ENCODE peak calls at places on chromosomes 3 and 15, in seven cellular contexts. W is A172, R is tibial nerve, M is neuronal stem cell, Z is hypothalamus, Q is ecto neural progenitor cell, T is fibroblast of lung. E is an unnamed sample.

GRCh38 chr15:25670025-25670554 is 193.0 kb downstream of the ATP10A start:
- DNase-seq in W (no peak), R (no peak), M (peak), Z (peak), Q (peak), T (peak), E (peak)

GRCh38 chr3:108511490-108511889 is 1.1 kb upstream of the MYH15 start:
- DNase-seq in W (no peak), R (no peak), M (no peak), Z (no peak), Q (no peak), T (no peak), E (no peak)

GRCh38 chr15:73284073-73284472 is 84.7 kb downstream of the HCN4 start:
- DNase-seq in W (peak), R (no peak), M (no peak), Z (no peak), Q (no peak), T (peak), E (no peak)

GRCh38 chr3:188594137-188594536 is 440.2 kb downstream of the LPP start:
- DNase-seq in W (peak), R (no peak), M (no peak), Z (no peak), Q (no peak), T (peak), E (no peak)

GRCh38 chr15:64459382-64459781 is 996 bp upstream of the ZNF609 start:
- DNase-seq in W (no peak), R (no peak), M (no peak), Z (no peak), Q (no peak), T (no peak), E (no peak)

GRCh38 chr3:32297366-32297765 is 58.9 kb downstream of the CMTM8 start:
- DNase-seq in W (no peak), R (no peak), M (no peak), Z (no peak), Q (no peak), T (no peak), E (no peak)

GRCh38 chr15:82539690-82540054 is 585 bp downstream of the RPS17 start:
- DNase-seq in W (no peak), R (no peak), M (no peak), Z (no peak), Q (no peak), T (no peak), E (no peak)

GRCh38 chr3:41044526-41044925 is 154.8 kb upstream of the CTNNB1 start:
- DNase-seq in W (no peak), R (no peak), M (no peak), Z (no peak), Q (no peak), T (no peak), E (no peak)

E was measured in iPS DF 19.7.